ENCODE peak calls at places on chromosome 3, in ten cellular contexts. L is stimulated activated CD8-positive, alpha-beta memory T cell treated with anti-CD3 and anti-CD28 coated beads, Interleukin-15, amount 100 ng/mL, for 4 hours; N is hippocampal formation; S is cardiac muscle cell; T is NCI-H526 treated with DMSO at 0.1 percent for 48 hours; H is caudate nucleus; C is NCI-H1105; K is activated CD4-positive, alpha-beta T cell treated with anti-CD3 and anti-CD28 coated beads, Interleukin-2, amount 50 U/mL, for 48 hours; F is NCI-H446; M is GM12865. U is an unnamed sample.

GRCh38 chr3:66037986-66038369 is 740 bp downstream of the MAGI1 start:
- DNase-seq in L (no peak), N (no peak), S (peak; percentile 28), T (no peak), H (no peak), C (peak; percentile 3), K (no peak), F (no peak), M (peak; percentile 8), U (peak; percentile 24)

GRCh38 chr3:106431698-106432097 is 562.9 kb upstream of the CBLB start:
- DNase-seq in L (no peak), N (no peak), S (no peak), T (no peak), H (no peak), C (no peak), K (no peak), F (no peak), M (no peak), U (no peak)

GRCh38 chr3:154182322-154182922 is 61.2 kb downstream of the ARHGEF26 start:
- DNase-seq in L (no peak), N (no peak), S (no peak), T (no peak), H (no peak), C (no peak), K (no peak), F (peak; percentile 10), M (no peak), U (no peak)

GRCh38 chr3:120550546-120550945 is 45.6 kb upstream of the NDUFB4 start:
- DNase-seq in L (no peak), N (no peak), S (no peak), T (no peak), H (no peak), C (no peak), K (no peak), F (no peak), M (no peak), U (no peak)

GRCh38 chr3:3699816-3700633 is 99.2 kb upstream of the LRRN1 start:
- DNase-seq in L (no peak), N (no peak), S (no peak), T (no peak), H (no peak), C (no peak), K (no peak), F (no peak), M (no peak), U (no peak)

GRCh38 chr3:28151207-28151550 is 90.2 kb upstream of the CMC1 start:
- DNase-seq in L (no peak), N (no peak), S (no peak), T (no peak), H (no peak), C (no peak), K (no peak), F (no peak), M (no peak), U (no peak)

GRCh38 chr3:177410734-177411133 is 213.5 kb upstream of the TBL1XR1 start:
- DNase-seq in L (no peak), N (peak; percentile 3), S (no peak), T (no peak), H (no peak), C (peak; percentile 78), K (no peak), F (peak; percentile 9), M (peak; percentile 11), U (no peak)

GRCh38 chr3:139745831-139746230 is 68.1 kb upstream of the NMNAT3 start:
- DNase-seq in L (no peak), N (no peak), S (peak; percentile 34), T (no peak), H (no peak), C (no peak), K (no peak), F (no peak), M (peak; percentile 28), U (no peak)

GRCh38 chr3:123853686-123854372 is 30.3 kb downstream of the MYLK start:
- DNase-seq in L (no peak), N (no peak), S (no peak), T (no peak), H (no peak), C (no peak), K (no peak), F (no peak), M (no peak), U (no peak)

GRCh38 chr3:70951937-70952492 is 631.5 kb downstream of the FOXP1 start:
- DNase-seq in L (no peak), N (no peak), S (no peak), T (no peak), H (no peak), C (no peak), K (no peak), F (no peak), M (no peak), U (no peak)